ENCODE peak calls at places on chromosomes 13 and 19, in four cellular contexts. C is effector memory CD4-positive, alpha-beta T cell; U is SJSA1; X is SJCRH30. Y is an unnamed sample.

GRCh38 chr13:98843482-98843877 is 91.0 kb upstream of the SLC15A1 start:
- DNase-seq in C (no peak), U (no peak), X (peak), Y (no peak)

GRCh38 chr13:43387880-43388279 is 364.5 kb downstream of the DNAJC15 start:
- DNase-seq in C (no peak), U (no peak), X (no peak), Y (no peak)

GRCh38 chr13:95300625-95301134 is 571 bp downstream of the ABCC4 start:
- DNase-seq in C (peak), U (peak), X (peak), Y (peak)

GRCh38 chr13:79874396-79875360 is 393.7 kb downstream of the NDFIP2 start:
- DNase-seq in C (no peak), U (no peak), X (no peak), Y (no peak)

GRCh38 chr13:98144501-98145350 is 1.8 kb downstream of the FARP1 start:
- DNase-seq in C (no peak), U (peak), X (peak), Y (no peak)

GRCh38 chr13:112892759-112893569 is 76.0 kb upstream of the MCF2L start:
- DNase-seq in C (no peak), U (no peak), X (no peak), Y (peak)

GRCh38 chr13:27375686-27376326 is 48.6 kb upstream of the GTF3A start:
- DNase-seq in C (peak), U (peak), X (peak), Y (no peak)

GRCh38 chr13:35724480-35724879 is 248.0 kb upstream of the MAB21L1 start:
- DNase-seq in C (no peak), U (no peak), X (no peak), Y (no peak)

GRCh38 chr19:18636969-18637629 is at the start of gene KLHL26:
- DNase-seq in C (no peak), U (no peak), X (no peak), Y (no peak)

GRCh38 chr19:19406878-19407639 is 1.6 kb downstream of the GATAD2A start:
- DNase-seq in C (peak), U (no peak), X (no peak), Y (no peak)

GRCh38 chr13:105848494-105848893 is 687.0 kb downstream of the EFNB2 start:
- DNase-seq in C (no peak), U (no peak), X (no peak), Y (no peak)

GRCh38 chr19:11942843-11943108 is 17.9 kb downstream of the ZNF700 start:
- DNase-seq in C (no peak), U (no peak), X (no peak), Y (no peak)

GRCh38 chr19:46132508-46133100 is 8.1 kb upstream of the IGFL3 start:
- DNase-seq in C (no peak), U (peak), X (no peak), Y (no peak)

GRCh38 chr13:20151612-20152011 is 9.2 kb downstream of the GJA3 start:
- DNase-seq in C (no peak), U (no peak), X (no peak), Y (no peak)

GRCh38 chr13:47572375-47572774 is 428.7 kb downstream of the SUCLA2 start:
- DNase-seq in C (no peak), U (no peak), X (no peak), Y (no peak)

GRCh38 chr13:44649834-44650233 is 73.7 kb upstream of the TSC22D1 start:
- DNase-seq in C (no peak), U (no peak), X (no peak), Y (no peak)

GRCh38 chr13:20814224-20814910 is 40.6 kb upstream of the EEF1AKMT1 start:
- DNase-seq in C (no peak), U (peak), X (peak), Y (peak)

GRCh38 chr13:112616586-112617381 is 28.8 kb upstream of the TUBGCP3 start:
- DNase-seq in C (no peak), U (no peak), X (peak), Y (no peak)

GRCh38 chr19:23116802-23117571 is at the start of gene ZNF730:
- DNase-seq in C (no peak), U (no peak), X (peak), Y (no peak)

GRCh38 chr19:18650468-18651001 is 13.7 kb downstream of the KLHL26 start:
- DNase-seq in C (no peak), U (no peak), X (peak), Y (no peak)

GRCh38 chr19:56839665-56840451 is 668 bp downstream of the PEG3 start:
- DNase-seq in C (no peak), U (no peak), X (peak), Y (peak)

GRCh38 chr19:17496337-17496997 is 15.0 kb upstream of the PGLS start:
- DNase-seq in C (peak), U (peak), X (peak), Y (peak)

GRCh38 chr13:47220453-47221150 is 323.7 kb upstream of the HTR2A start:
- DNase-seq in C (no peak), U (no peak), X (no peak), Y (no peak)

GRCh38 chr13:23673867-23674605 is 103.8 kb downstream of the TNFRSF19 start:
- DNase-seq in C (no peak), U (no peak), X (no peak), Y (no peak)

GRCh38 chr19:51572908-51573307 is 1.8 kb downstream of the ZNF175 start:
- DNase-seq in C (no peak), U (no peak), X (no peak), Y (no peak)

GRCh38 chr13:80235559-80236296 is 105.2 kb downstream of the SPRY2 start:
- DNase-seq in C (no peak), U (peak), X (peak), Y (no peak)

GRCh38 chr19:45451181-45451849 is 16.5 kb upstream of the FOSB start:
- DNase-seq in C (peak), U (peak), X (peak), Y (no peak)

GRCh38 chr13:50993371-50993770 is 83.8 kb downstream of the RNASEH2B start:
- DNase-seq in C (no peak), U (no peak), X (no peak), Y (no peak)

GRCh38 chr13:97743946-97744345 is 209.5 kb upstream of the IPO5 start:
- DNase-seq in C (no peak), U (no peak), X (no peak), Y (no peak)

GRCh38 chr13:113768018-113768905 is 9.2 kb downstream of the TMEM255B start:
- DNase-seq in C (no peak), U (no peak), X (no peak), Y (no peak)

GRCh38 chr19:30128211-30128610 is 186.2 kb downstream of the URI1 start:
- DNase-seq in C (no peak), U (no peak), X (no peak), Y (no peak)

GRCh38 chr13:44305845-44306244 is 67.8 kb upstream of the SERP2 start:
- DNase-seq in C (no peak), U (no peak), X (no peak), Y (peak)

GRCh38 chr19:13256918-13257317 is 106.7 kb downstream of the IER2 start:
- DNase-seq in C (no peak), U (no peak), X (no peak), Y (no peak)

GRCh38 chr19:13262450-13262849 is 112.2 kb downstream of the IER2 start:
- DNase-seq in C (no peak), U (peak), X (no peak), Y (no peak)

GRCh38 chr19:13255041-13255718 is 105.0 kb downstream of the IER2 start:
- DNase-seq in C (no peak), U (no peak), X (no peak), Y (no peak)

GRCh38 chr19:13255719-13256059 is 105.5 kb downstream of the IER2 start:
- DNase-seq in C (no peak), U (no peak), X (no peak), Y (no peak)

DNA sequence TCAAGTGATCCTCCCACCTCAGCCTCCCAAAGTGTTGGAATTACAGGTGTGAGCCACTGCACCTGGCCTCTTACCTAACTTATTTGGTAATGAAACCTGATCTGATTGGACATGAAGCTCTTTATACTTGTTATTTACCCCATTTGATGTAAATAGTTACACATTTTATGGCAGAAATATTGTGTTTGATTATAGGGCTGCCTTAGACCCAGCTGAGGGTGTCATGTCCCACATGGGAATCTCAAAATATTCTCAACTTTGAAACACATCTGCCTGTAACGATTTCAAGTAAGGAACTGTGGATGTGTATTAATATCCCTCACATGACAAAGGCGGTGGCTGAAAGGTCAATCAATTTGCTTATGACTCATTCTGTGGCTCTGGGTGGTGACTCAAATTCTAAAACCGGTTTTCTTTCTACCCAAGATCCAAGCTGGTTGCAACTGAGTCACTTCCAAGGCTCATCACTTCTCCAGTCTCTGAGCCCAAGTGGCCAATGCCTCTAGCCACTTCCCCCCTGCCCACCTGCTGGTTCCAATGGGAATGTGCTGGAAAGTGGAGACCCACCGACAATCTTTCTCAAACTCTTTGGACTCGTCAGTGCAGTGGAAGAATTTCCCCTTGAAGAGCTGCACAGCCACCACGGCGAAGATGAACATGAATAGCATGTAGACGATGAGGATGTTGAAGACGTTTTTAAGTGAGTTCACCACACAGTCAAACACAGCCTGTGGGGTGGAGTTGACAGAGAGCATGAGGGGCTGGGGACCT is 110.9 kb downstream of the IER2 start:
- DNase-seq in C (no peak), U (peak), X (no peak), Y (no peak)
- H3K27ac ChIP-seq in C (no peak), U (no peak), X (no peak), Y (no peak)

GRCh38 chr19:55594996-55595530 is 4.3 kb downstream of the FIZ1 start:
- DNase-seq in C (no peak), U (no peak), X (no peak), Y (no peak)
- H3K27ac ChIP-seq in C (no peak), U (no peak), X (no peak), Y (no peak)

GRCh38 chr13:66994498-66995365 is 235.4 kb downstream of the PCDH9 start:
- DNase-seq in C (no peak), U (no peak), X (no peak), Y (no peak)
- H3K27ac ChIP-seq in C (no peak), U (no peak), X (no peak), Y (peak)

GRCh38 chr19:3254520-3254919 is 30.1 kb downstream of the CELF5 start:
- DNase-seq in C (no peak), U (no peak), X (no peak), Y (no peak)
- H3K27ac ChIP-seq in C (no peak), U (no peak), X (no peak), Y (no peak)

GRCh38 chr19:2604747-2605329 is 97.7 kb downstream of the GNG7 start:
- DNase-seq in C (no peak), U (no peak), X (no peak), Y (no peak)

GRCh38 chr19:2607712-2608601 is 94.5 kb downstream of the GNG7 start:
- DNase-seq in C (peak), U (no peak), X (no peak), Y (no peak)

GRCh38 chr19:2603320-2603719 is 99.2 kb downstream of the GNG7 start:
- DNase-seq in C (no peak), U (peak), X (no peak), Y (no peak)

GRCh38 chr19:2600914-2601870 is 101.3 kb downstream of the GNG7 start:
- DNase-seq in C (no peak), U (no peak), X (no peak), Y (no peak)

GRCh38 chr19:2602391-2603181 is 99.9 kb downstream of the GNG7 start:
- DNase-seq in C (no peak), U (peak), X (no peak), Y (peak)
- H3K27ac ChIP-seq in C (no peak), U (peak), X (no peak), Y (peak)

DNA sequence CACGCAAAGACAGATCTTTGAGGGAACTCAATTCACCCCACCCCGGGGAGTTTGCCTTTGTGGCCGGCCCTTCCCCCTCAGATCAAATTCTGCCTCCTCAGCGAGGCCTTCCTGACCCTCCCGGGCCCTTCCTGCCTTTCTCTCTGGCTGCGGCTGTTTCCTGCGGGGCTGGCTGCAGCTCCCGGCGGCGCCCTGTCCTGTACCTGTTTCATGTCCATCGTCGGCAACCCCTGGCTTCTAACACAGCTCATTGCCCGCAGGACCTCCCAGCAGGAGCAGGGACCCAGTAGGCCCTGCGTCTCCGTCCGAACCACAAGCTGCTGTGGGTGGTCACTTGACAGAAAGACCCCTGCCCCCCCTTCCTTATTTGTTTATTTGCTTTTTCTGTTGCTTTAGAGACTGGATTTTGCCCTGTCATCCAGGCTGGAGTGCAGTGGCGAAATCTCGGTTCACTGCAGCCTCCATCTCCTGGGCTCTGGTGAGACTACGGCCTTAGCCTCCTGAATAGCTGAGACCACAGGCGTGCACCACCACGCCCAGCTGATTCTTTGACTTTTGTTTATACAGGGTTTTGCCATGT is 7.7 kb upstream of the PTBP1 start:
- DNase-seq in C (no peak), U (peak), X (peak), Y (peak)
- H3K27ac ChIP-seq in C (no peak), U (peak), X (peak), Y (peak)

GRCh38 chr19:49639401-49640112 is 386 bp downstream of the RRAS start:
- DNase-seq in C (no peak), U (peak), X (no peak), Y (no peak)

GRCh38 chr19:49637865-49638350 is 2.0 kb downstream of the RRAS start:
- DNase-seq in C (no peak), U (peak), X (peak), Y (peak)

GRCh38 chr19:49635530-49636229 is 4.3 kb downstream of the RRAS start:
- DNase-seq in C (no peak), U (no peak), X (peak), Y (no peak)

GRCh38 chr19:49638360-49638759 is 1.6 kb downstream of the RRAS start:
- DNase-seq in C (no peak), U (peak), X (no peak), Y (no peak)

GRCh38 chr19:49636230-49636932 is 3.6 kb downstream of the RRAS start:
- DNase-seq in C (no peak), U (no peak), X (no peak), Y (no peak)
- H3K27ac ChIP-seq in C (no peak), U (no peak), X (no peak), Y (no peak)

GRCh38 chr13:100721885-100722512 is 47.4 kb upstream of the TMTC4 start:
- DNase-seq in C (peak), U (peak), X (peak), Y (peak)
- H3K27ac ChIP-seq in C (no peak), U (no peak), X (no peak), Y (no peak)

GRCh38 chr19:13637664-13638063 is 126.7 kb upstream of the MRI1 start:
- DNase-seq in C (no peak), U (peak), X (no peak), Y (no peak)
- H3K27ac ChIP-seq in C (no peak), U (no peak), X (no peak), Y (no peak)